ENCODE peak calls at places on chromosome 9, in four cellular contexts. N is fibroblast of mammary gland, A is NCI-H1092 treated with DMSO at 0.1 percent for 48 hours, M is colonic mucosa. D is an unnamed sample.

GRCh38 chr9:125755340-125755739 is 8.2 kb downstream of the PBX3 start:
- DNase-seq in A (no peak), N (no peak), M (no peak), D (no peak)

GRCh38 chr9:34496149-34496712 is 26.6 kb downstream of the ENHO start:
- DNase-seq in N (peak), M (no peak), A (no peak), D (no peak)

GRCh38 chr9:36126016-36126786 is 10.3 kb upstream of the GLIPR2 start:
- DNase-seq in N (no peak), M (peak), A (no peak), D (no peak)

GRCh38 chr9:113462781-113463286 is 693 bp upstream of the RGS3 start:
- DNase-seq in N (no peak), M (no peak), A (no peak), D (no peak)

GRCh38 chr9:133107961-133108793 is 12.9 kb downstream of the RALGDS start:
- DNase-seq in M (no peak), N (no peak), A (no peak), D (no peak)

GRCh38 chr9:131744715-131745201 is 4.9 kb upstream of the RAPGEF1 start:
- DNase-seq in N (no peak), A (no peak), M (no peak), D (no peak)

GRCh38 chr9:130084337-130084736 is 30.6 kb downstream of the GPR107 start:
- DNase-seq in M (no peak), A (no peak), N (no peak), D (no peak)

GRCh38 chr9:113886933-113887332 is 10.8 kb downstream of the ZNF618 start:
- DNase-seq in M (no peak), N (no peak), A (no peak), D (no peak)

GRCh38 chr9:71608825-71609452 is 159.4 kb downstream of the CEMIP2 start:
- DNase-seq in M (no peak), N (no peak), A (no peak), D (no peak)

GRCh38 chr9:122124528-122124927 is 31.4 kb upstream of the TTLL11 start:
- DNase-seq in M (no peak), A (no peak), N (no peak), D (no peak)

GRCh38 chr9:95740217-95741004 is 135.1 kb upstream of the ERCC6L2 start:
- DNase-seq in M (no peak), N (no peak), A (no peak), D (no peak)

GRCh38 chr9:104286187-104286586 is 192.1 kb downstream of the SMC2 start:
- DNase-seq in N (no peak), M (no peak), A (no peak), D (no peak)

GRCh38 chr9:132537352-132537751 is 45.1 kb upstream of the BARHL1 start:
- DNase-seq in A (no peak), N (no peak), M (no peak), D (no peak)

GRCh38 chr9:126502417-126503332 is 111.1 kb upstream of the LMX1B start:
- DNase-seq in A (no peak), M (no peak), N (no peak), D (no peak)

GRCh38 chr9:29212590-29213373 is 1639.5 kb upstream of the C9orf72 start:
- DNase-seq in N (no peak), A (peak), M (no peak), D (peak)

GRCh38 chr9:99294850-99295461 is 72.9 kb downstream of the SEC61B start:
- DNase-seq in N (peak), M (no peak), A (no peak), D (no peak)

GRCh38 chr9:123338710-123339665 is 17.0 kb upstream of the CRB2 start:
- DNase-seq in M (no peak), A (no peak), N (no peak), D (peak)

GRCh38 chr9:80020056-80020455 is 448.3 kb downstream of the TLE4 start:
- DNase-seq in M (no peak), N (no peak), A (no peak), D (no peak)

GRCh38 chr9:37001461-37001860 is 32.6 kb downstream of the PAX5 start:
- DNase-seq in A (no peak), M (no peak), N (no peak), D (no peak)

GRCh38 chr9:129006328-129007034 is 21.6 kb downstream of the SH3GLB2 start:
- DNase-seq in N (peak), A (peak), M (peak), D (peak)

GRCh38 chr9:76717176-76717575 is 47.1 kb upstream of the PCA3 start:
- DNase-seq in A (peak), N (no peak), M (no peak), D (no peak)

GRCh38 chr9:118609355-118610044 is 759.7 kb downstream of the BRINP1 start:
- DNase-seq in N (peak), A (no peak), M (no peak), D (no peak)

GRCh38 chr9:75197521-75197920 is 109.2 kb downstream of the OSTF1 start:
- DNase-seq in M (no peak), N (peak), A (no peak), D (no peak)

GRCh38 chr9:78325343-78325742 is 28.4 kb downstream of the PSAT1 start:
- DNase-seq in A (no peak), N (peak), M (peak), D (no peak)

GRCh38 chr9:135479469-135480052 is at the start of gene PPP1R26:
- DNase-seq in M (no peak), N (no peak), A (no peak), D (peak)

GRCh38 chr9:112848316-112849151 is 42.1 kb downstream of the SLC46A2 start:
- DNase-seq in M (no peak), A (no peak), N (no peak), D (no peak)

GRCh38 chr9:93091453-93092081 is 4.5 kb upstream of the CARD19 start:
- DNase-seq in M (peak), A (no peak), N (peak), D (no peak)

GRCh38 chr9:98154678-98155077 is 35.7 kb upstream of the TRIM14 start:
- DNase-seq in N (no peak), A (no peak), M (no peak), D (no peak)